ENCODE peak calls at places on chromosomes 4 and X, in seven cellular contexts. One of them, this sample, is unnamed.

GRCh38 chrX:12447448-12448154 is 309.3 kb downstream of the FRMPD4 start:
- DNase-seq in mesothelial cell of epicardium: no peak
- DNase-seq in fibroblast of lung: peak
- DNase-seq in PC-3: peak
- DNase-seq in LoVo: peak
- DNase-seq in AG08395: peak
- DNase-seq in AG04450: peak
- DNase-seq in this sample: no peak

GRCh38 chr4:82017680-82018079 is 356.1 kb downstream of the HNRNPD start:
- DNase-seq in mesothelial cell of epicardium: no peak
- DNase-seq in fibroblast of lung: peak
- DNase-seq in AG04450: no peak
- DNase-seq in LoVo: peak
- DNase-seq in AG08395: no peak
- DNase-seq in PC-3: peak
- DNase-seq in this sample: no peak

GRCh38 chr4:177175473-177175872 is 134.2 kb upstream of the NEIL3 start:
- DNase-seq in AG04450: no peak
- DNase-seq in fibroblast of lung: no peak
- DNase-seq in AG08395: no peak
- DNase-seq in PC-3: no peak
- DNase-seq in LoVo: no peak
- DNase-seq in mesothelial cell of epicardium: no peak
- DNase-seq in this sample: no peak

GRCh38 chrX:35809816-35810215 is 11.7 kb downstream of the MAGEB16 start:
- DNase-seq in AG08395: no peak
- DNase-seq in mesothelial cell of epicardium: no peak
- DNase-seq in fibroblast of lung: no peak
- DNase-seq in LoVo: no peak
- DNase-seq in PC-3: no peak
- DNase-seq in AG04450: no peak
- DNase-seq in this sample: no peak

GRCh38 chr4:25938251-25939186 is 24.5 kb downstream of the SMIM20 start:
- DNase-seq in mesothelial cell of epicardium: no peak
- DNase-seq in fibroblast of lung: peak
- DNase-seq in AG08395: peak
- DNase-seq in PC-3: peak
- DNase-seq in AG04450: no peak
- DNase-seq in LoVo: no peak
- DNase-seq in this sample: peak

GRCh38 chr4:62004881-62005280 is 804.8 kb downstream of the ADGRL3 start:
- DNase-seq in mesothelial cell of epicardium: no peak
- DNase-seq in fibroblast of lung: no peak
- DNase-seq in LoVo: no peak
- DNase-seq in PC-3: no peak
- DNase-seq in AG08395: no peak
- DNase-seq in AG04450: no peak
- DNase-seq in this sample: no peak

GRCh38 chrX:21926527-21927278 is 13.8 kb upstream of the SMS start:
- DNase-seq in PC-3: peak
- DNase-seq in LoVo: peak
- DNase-seq in AG08395: peak
- DNase-seq in mesothelial cell of epicardium: no peak
- DNase-seq in AG04450: peak
- DNase-seq in fibroblast of lung: peak
- DNase-seq in this sample: no peak

GRCh38 chr4:170423137-170423536 is 333.4 kb upstream of the AADAT start:
- DNase-seq in LoVo: no peak
- DNase-seq in mesothelial cell of epicardium: no peak
- DNase-seq in fibroblast of lung: peak
- DNase-seq in AG08395: peak
- DNase-seq in PC-3: peak
- DNase-seq in AG04450: no peak
- DNase-seq in this sample: no peak

GRCh38 chr4:77821775-77822174 is 2.6 kb upstream of the CNOT6L start:
- DNase-seq in mesothelial cell of epicardium: no peak
- DNase-seq in AG04450: no peak
- DNase-seq in PC-3: no peak
- DNase-seq in fibroblast of lung: no peak
- DNase-seq in AG08395: no peak
- DNase-seq in LoVo: no peak
- DNase-seq in this sample: no peak